ENCODE peak calls at places on chromosome 22, in five cellular contexts. U is endodermal cell, O is GM12878, P is H1, V is suprapubic skin. E is an unnamed sample.

GRCh38 chr22:47626428-47627390 is 864.3 kb downstream of the TBC1D22A start:
- DNase-seq in U (peak; percentile 56), V (no peak), O (no peak), P (no peak), E (no peak)

GRCh38 chr22:27717094-27717493 is 84.5 kb downstream of the MN1 start:
- DNase-seq in P (no peak), V (no peak), O (no peak), U (no peak), E (no peak)

GRCh38 chr22:46043816-46044717 is 67.1 kb upstream of the WNT7B start:
- DNase-seq in U (peak; percentile 69), V (peak; percentile 87), O (no peak), P (peak; percentile 64), E (no peak)

GRCh38 chr22:46905415-46905814 is 143.0 kb downstream of the TBC1D22A start:
- DNase-seq in P (peak; percentile 35), O (no peak), V (no peak), U (no peak), E (no peak)

GRCh38 chr22:27997538-27997937 is 78.5 kb upstream of the PITPNB start:
- DNase-seq in V (no peak), U (no peak), O (no peak), P (no peak), E (no peak)

GRCh38 chr22:23763579-23764331 is 965 bp downstream of the C22orf15 start:
- DNase-seq in U (peak; percentile 80), P (peak; percentile 76), O (no peak), V (no peak), E (no peak)

GRCh38 chr22:26979294-26979693 is 321.9 kb downstream of the MIAT start:
- DNase-seq in U (peak; percentile 83), P (no peak), V (no peak), O (no peak), E (no peak)

GRCh38 chr22:39303358-39303757 is 16.1 kb downstream of the RPL3 start:
- DNase-seq in U (no peak), O (no peak), V (no peak), P (no peak), E (no peak)

GRCh38 chr22:25628494-25628893 is 64.0 kb downstream of the GRK3 start:
- DNase-seq in V (no peak), U (no peak), O (no peak), P (no peak), E (no peak)

GRCh38 chr22:18980829-18981228 is 44.7 kb upstream of the PRODH start:
- DNase-seq in V (no peak), O (no peak), P (no peak), U (no peak), E (no peak)

GRCh38 chr22:46703996-46704370 is 34.1 kb downstream of the CERK start:
- DNase-seq in P (no peak), O (no peak), V (no peak), U (no peak), E (no peak)

GRCh38 chr22:39481054-39481453 is 21.0 kb upstream of the MIEF1 start:
- DNase-seq in U (no peak), V (no peak), O (no peak), P (no peak), E (no peak)

GRCh38 chr22:33883561-33883960 is 36.7 kb downstream of the LARGE1 start:
- DNase-seq in U (no peak), O (peak; percentile 40), P (no peak), V (no peak), E (no peak)

GRCh38 chr22:46842606-46843005 is 80.2 kb downstream of the TBC1D22A start:
- DNase-seq in O (no peak), P (peak; percentile 37), V (no peak), U (peak; percentile 27), E (no peak)

GRCh38 chr22:46688949-46689348 is 49.1 kb downstream of the CERK start:
- DNase-seq in O (no peak), V (no peak), U (no peak), P (no peak), E (no peak)

GRCh38 chr22:29129644-29130201 is 56.9 kb downstream of the KREMEN1 start:
- DNase-seq in O (no peak), P (no peak), V (peak; percentile 59), U (no peak), E (no peak)
- H3K4me1 ChIP-seq in O (no peaks in the 10 kb centered on the region), P (no peaks in the 10 kb centered on the region), V (peaks cover 12% of the 10 kb centered on the region), U (no peaks in the 10 kb centered on the region), E (no peaks in the 10 kb centered on the region)

DNA sequence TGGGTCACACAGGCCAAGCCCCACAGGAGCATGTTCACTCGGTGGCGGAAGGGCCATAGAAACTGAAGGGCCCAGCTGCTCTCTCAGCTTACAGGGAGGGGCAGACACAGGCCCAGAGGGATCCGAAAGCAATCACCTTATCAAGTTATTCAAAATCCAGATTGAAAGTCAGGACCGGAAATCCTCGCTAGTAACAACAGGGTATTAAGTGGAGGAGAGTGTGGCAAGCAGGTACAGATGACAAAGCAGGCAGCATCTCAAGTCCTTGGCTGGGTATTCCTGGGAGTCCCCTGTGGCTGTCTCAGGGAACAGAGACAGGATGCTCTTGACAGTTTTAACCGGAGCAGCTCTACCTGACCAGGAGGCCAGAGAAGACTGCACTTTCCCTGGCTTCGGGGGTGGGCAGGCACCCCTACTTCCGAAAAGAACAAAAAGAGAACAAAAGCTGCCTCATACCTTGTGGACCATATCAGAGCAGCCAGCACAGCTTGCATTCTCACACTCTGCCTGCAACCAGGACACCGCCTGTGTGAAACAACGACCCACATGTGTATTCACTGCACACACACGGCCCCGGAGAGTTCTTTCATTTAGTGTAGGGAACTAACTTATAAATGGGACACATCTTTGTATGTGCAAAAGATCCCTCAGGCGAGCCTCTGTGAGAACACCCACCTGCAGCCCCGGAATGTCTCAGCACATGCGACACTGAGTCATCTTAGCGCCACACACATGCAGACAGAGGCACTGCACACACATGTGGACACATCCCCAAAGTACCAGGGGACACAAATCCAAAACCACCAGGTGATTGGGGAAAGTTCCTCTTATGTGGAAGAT is 78.3 kb downstream of the MICAL3 start:
- DNase-seq in V (peak; percentile 62), O (no peak), P (no peak), U (no peak), E (no peak)
- H3K27ac ChIP-seq in V (no peak overlapping the region), O (peak overlapping the region; percentile 75), P (no peak overlapping the region), U (peak overlapping the region; percentile 48), E (peak overlapping the region; percentile 73)

GRCh38 chr22:22702159-22702873 is 57.9 kb downstream of the GGTLC2 start:
- DNase-seq in O (no peak), V (peak; percentile 49), U (peak; percentile 79), P (no peak), E (no peak)
- TF ChIP-seq CTCF in O (peak; percentile 27), V (no peak), U (peak; percentile 78), P (peak; percentile 38), E (no peak)

DNA sequence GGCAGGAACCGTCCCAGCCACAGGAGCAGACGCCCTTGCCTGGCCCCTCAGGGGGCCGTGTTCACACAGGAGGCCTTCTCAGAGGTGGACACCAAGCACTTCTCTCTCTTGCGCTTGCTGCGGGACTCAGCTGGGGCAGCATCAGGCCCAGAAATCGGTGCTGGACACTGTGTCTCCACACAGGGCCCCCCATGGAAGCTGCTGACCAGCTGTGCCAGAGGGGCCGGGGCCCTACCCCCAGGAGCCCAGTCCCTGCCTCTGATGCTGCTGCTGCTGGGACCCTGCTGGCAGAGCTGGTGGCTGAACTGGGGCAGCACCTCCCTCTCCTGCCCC is 4.0 kb downstream of the PLXNB2 start:
- DNase-seq in V (no peak), O (no peak), U (no peak), P (no peak), E (no peak)
- H3K4me1 ChIP-seq in V (peaks cover 89% of the 10 kb centered on the region), O (peaks cover 54% of the 10 kb centered on the region), U (peaks cover 3% of the 10 kb centered on the region), P (peaks cover 41% of the 10 kb centered on the region), E (peaks cover 73% of the 10 kb centered on the region)

GRCh38 chr22:37243402-37244113 is 511 bp downstream of the RAC2 start:
- DNase-seq in U (peak; percentile 37), V (no peak), P (no peak), O (no peak), E (no peak)

GRCh38 chr22:37244922-37245722 is 1.1 kb upstream of the RAC2 start:
- DNase-seq in O (no peak), U (peak; percentile 49), P (no peak), V (peak; percentile 72), E (no peak)

GRCh38 chr22:37242395-37242918 is 1.6 kb downstream of the RAC2 start:
- DNase-seq in U (peak; percentile 65), P (no peak), V (peak; percentile 86), O (peak; percentile 92), E (peak; percentile 78)

GRCh38 chr22:37245740-37246139 is 1.7 kb upstream of the RAC2 start:
- DNase-seq in U (no peak), P (no peak), O (no peak), V (no peak), E (no peak)

DNA sequence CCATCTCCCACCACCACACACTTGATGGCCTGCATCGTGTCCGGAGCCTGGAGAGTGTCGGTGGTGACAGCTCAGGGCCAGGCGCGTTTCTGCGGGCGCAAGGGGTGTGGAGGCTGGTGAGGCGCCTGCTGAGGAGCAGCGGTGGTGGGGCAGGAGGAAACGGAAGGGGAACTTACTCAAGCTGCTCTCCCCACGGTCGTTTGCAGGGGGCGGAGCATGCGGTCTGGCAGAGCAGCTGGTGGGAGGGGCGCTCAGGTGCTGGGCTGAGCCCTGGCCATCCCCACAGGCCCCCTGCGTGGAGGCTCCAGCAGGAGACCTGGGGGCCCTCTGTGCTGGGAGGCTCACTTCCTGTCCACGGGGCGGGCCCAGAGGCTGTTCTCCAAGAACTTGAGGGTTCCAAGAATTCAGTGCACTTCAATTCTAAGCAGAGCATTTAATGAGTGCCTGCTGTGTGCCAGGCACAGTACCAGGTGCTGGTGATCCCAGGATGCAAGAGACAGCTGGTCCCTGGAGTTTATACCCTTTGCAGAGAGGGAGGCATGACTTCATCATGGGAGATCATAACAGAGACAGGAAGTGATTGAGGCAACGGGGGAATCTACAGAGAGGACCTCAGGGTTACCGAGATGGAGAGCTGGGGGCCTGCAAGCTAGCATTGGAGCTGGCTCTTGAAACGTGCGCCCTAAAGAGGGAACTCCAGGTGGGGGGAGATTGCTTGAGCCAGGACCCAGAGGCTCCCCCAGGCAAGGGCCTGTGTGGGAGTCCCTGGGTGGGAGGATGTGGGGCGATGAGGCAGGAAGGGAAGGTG is at the start of gene RAC2:
- DNase-seq in U (peak; percentile 82), P (no peak), V (peak; percentile 86), O (no peak), E (peak; percentile 47)
- H3K27ac ChIP-seq in U (no peak within 1 kb of the TSS), P (no peak within 1 kb of the TSS), V (no peak within 1 kb of the TSS), O (peak within 1 kb of the TSS; percentile 96), E (peak within 1 kb of the TSS; percentile 77)

GRCh38 chr22:41544671-41545476 is 604 bp upstream of the POLR3H start:
- DNase-seq in U (no peak), P (no peak), V (no peak), O (no peak), E (no peak)
- TF ChIP-seq CTCF in U (no peak), P (no peak), V (no peak), O (no peak), E (no peak)